ENCODE peak calls at places on chromosomes 4 and X, in eight cellular contexts. F is CD4-positive, alpha-beta T cell; Y is small intestine; E is BE2C; K is CD4-positive, alpha-beta memory T cell; P is lower lobe of right lung; M is CD8-positive, alpha-beta memory T cell; R is breast epithelium. U is an unnamed sample. For H3K9me3, the result is how much of the 10 kb centered on the place peaks cover.

GRCh38 chr4:99330648-99331047 is 9.4 kb upstream of the ADH1B start:
- DNase-seq in F (no peak), Y (no peak), E (no peak), K (no peak), P (no peak), M (no peak), R (no peak), U (no peak)

GRCh38 chr4:90727938-90728337 is 600.7 kb downstream of the CCSER1 start:
- DNase-seq in F (no peak), Y (no peak), E (no peak), K (no peak), P (no peak), M (no peak), R (no peak), U (no peak)

GRCh38 chr4:75800972-75801371 is 76.6 kb downstream of the USO1 start:
- DNase-seq in F (no peak), Y (no peak), E (no peak), K (no peak), P (no peak), M (no peak), R (no peak), U (no peak)

GRCh38 chrX:77628294-77629025 is 157.6 kb downstream of the ATRX start:
- DNase-seq in F (no peak), Y (peak), E (no peak), K (peak), P (no peak), M (no peak), R (no peak), U (no peak)

GRCh38 chr4:7824218-7824617 is 115.4 kb downstream of the AFAP1 start:
- DNase-seq in F (no peak), Y (no peak), E (no peak), K (no peak), P (no peak), M (no peak), R (no peak), U (no peak)

GRCh38 chr4:53908661-53909078 is 155.7 kb downstream of the CHIC2 start:
- DNase-seq in F (no peak), Y (peak), E (peak), K (peak), P (no peak), M (no peak), R (no peak), U (no peak)

GRCh38 chrX:2261838-2262678 is 238.7 kb downstream of the DHRSX start:
- DNase-seq in F (no peak), Y (no peak), E (no peak), K (no peak), P (no peak), M (no peak), R (peak), U (no peak)

GRCh38 chr4:182189107-182189878 is 53.9 kb upstream of the TENM3 start:
- DNase-seq in F (no peak), Y (no peak), E (peak), K (no peak), P (no peak), M (no peak), R (no peak), U (no peak)

GRCh38 chr4:41432889-41433288 is 105.1 kb upstream of the LIMCH1 start:
- DNase-seq in F (no peak), Y (no peak), E (no peak), K (no peak), P (no peak), M (no peak), R (no peak), U (no peak)
- H3K9me3 ChIP-seq in F (under half), Y (under half), E (under half), K (under half), P (under half), M (under half), R (under half), U (under half)

GRCh38 chrX:153725832-153726285 is 1.2 kb downstream of the ABCD1 start:
- DNase-seq in F (no peak), Y (no peak), E (no peak), K (no peak), P (no peak), M (no peak), R (no peak), U (no peak)

GRCh38 chrX:153725039-153725831 is 579 bp downstream of the ABCD1 start:
- DNase-seq in F (no peak), Y (no peak), E (no peak), K (no peak), P (no peak), M (no peak), R (no peak), U (no peak)

GRCh38 chrX:153728095-153728494 is 3.4 kb downstream of the ABCD1 start:
- DNase-seq in F (no peak), Y (no peak), E (no peak), K (no peak), P (no peak), M (no peak), R (no peak), U (no peak)

GRCh38 chrX:153727108-153727931 is 2.7 kb downstream of the ABCD1 start:
- DNase-seq in F (no peak), Y (peak), E (no peak), K (no peak), P (peak), M (no peak), R (no peak), U (no peak)

DNA sequence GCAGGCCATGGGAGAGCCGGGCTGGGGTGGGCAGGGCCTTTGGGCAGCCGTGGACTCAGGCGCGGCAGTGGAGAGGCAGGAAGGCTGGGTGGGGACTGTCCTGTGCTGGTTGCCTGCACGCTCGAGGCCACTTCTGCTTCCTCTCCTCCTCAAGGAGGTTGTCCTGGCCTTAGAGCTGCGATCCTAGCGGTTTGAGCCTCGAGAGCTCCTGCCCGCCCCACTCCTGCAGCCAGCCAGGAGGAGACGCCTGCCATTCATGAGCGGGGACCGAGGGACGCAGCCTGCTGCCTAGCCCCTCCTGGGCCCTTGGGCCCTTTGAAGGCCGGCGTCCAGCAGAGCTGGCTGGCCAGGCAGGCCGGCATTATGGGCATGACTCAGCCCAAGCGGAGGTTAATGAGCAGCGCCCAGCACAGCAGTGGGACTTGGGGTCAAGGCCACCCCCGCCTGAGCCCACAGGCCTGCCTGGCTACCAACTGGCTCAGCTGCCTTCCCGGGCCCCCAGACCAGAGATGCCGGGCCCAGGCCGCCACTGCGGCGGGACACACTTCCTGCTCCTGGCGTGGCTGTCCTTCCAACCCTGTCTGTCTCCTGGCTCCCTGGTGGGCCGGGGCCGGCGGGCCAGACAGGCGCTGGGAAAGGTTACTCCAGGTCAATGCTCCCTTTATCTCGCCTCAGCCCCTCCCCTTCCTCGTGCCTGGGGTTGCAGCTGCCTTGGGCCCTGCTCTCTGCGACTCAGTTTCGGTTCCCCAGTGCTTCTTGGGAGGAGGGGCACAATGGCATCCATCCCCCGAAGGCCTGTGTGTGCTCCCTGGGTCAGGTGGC is 1.8 kb downstream of the ABCD1 start:
- DNase-seq in F (no peak), Y (peak), E (peak), K (peak), P (peak), M (peak), R (no peak), U (peak)
- H3K9me3 ChIP-seq in F (under half), Y (under half), E (under half), K (under half), P (under half), M (under half), R (under half), U (under half)

DNA sequence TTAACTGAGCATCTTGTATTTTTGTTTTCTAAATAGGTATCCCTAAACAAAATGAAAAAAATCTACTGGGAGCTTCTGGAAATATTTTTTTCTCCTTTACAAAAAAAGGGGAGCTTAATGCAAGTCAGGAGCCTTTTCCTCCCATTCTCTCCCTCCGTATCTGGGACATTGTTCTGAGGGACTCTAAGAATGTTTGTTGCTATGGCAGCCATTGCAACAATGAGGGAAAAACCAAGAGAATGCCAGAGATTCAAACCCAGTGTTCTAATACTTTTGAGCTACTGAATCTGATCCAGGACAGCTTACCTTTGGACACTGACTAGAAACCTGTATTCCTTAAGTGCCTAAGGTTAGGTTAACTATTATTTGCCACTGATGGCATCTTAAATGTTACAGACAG is 485.7 kb upstream of the HS3ST1 start:
- DNase-seq in F (no peak), Y (no peak), E (no peak), K (no peak), P (no peak), M (no peak), R (no peak), U (no peak)
- H3K9me3 ChIP-seq in F (under half), Y (under half), E (under half), K (under half), P (under half), M (under half), R (under half), U (under half)

DNA sequence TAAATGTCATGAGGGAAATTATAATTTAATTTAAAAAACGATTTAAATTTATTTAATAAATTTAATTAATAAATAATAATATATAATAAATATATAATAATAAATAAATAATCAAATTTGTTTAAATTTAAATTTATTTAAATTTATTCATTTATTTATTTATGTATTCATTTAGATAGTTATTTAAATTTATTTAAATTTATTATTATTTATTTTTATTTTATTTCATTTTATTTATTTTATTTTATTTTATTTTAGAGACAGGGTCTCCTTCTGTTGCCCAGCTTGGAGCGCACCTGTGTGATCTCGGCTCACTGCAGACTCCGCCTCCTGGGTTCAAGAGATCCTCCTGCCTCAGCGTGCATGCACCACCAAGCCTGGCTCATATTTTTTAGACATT is 18.4 kb upstream of the PPP2R3B start:
- DNase-seq in F (no peak), Y (no peak), E (no peak), K (no peak), P (no peak), M (no peak), R (no peak), U (no peak)
- H3K9me3 ChIP-seq in F (under half), Y (under half), E (under half), K (under half), P (under half), M (under half), R (under half), U (under half)

GRCh38 chrX:40424259-40424658 is 156.5 kb upstream of the ATP6AP2 start:
- DNase-seq in F (no peak), Y (no peak), E (no peak), K (no peak), P (no peak), M (no peak), R (no peak), U (no peak)
- H3K9me3 ChIP-seq in F (under half), Y (under half), E (under half), K (under half), P (under half), M (under half), R (under half), U (under half)

GRCh38 chr4:49036528-49036927 is 50.5 kb downstream of the CWH43 start:
- DNase-seq in F (no peak), Y (no peak), E (no peak), K (no peak), P (no peak), M (no peak), R (no peak), U (no peak)
- H3K9me3 ChIP-seq in F (under half), Y (under half), E (under half), K (under half), P (under half), M (under half), R (under half), U (under half)

DNA sequence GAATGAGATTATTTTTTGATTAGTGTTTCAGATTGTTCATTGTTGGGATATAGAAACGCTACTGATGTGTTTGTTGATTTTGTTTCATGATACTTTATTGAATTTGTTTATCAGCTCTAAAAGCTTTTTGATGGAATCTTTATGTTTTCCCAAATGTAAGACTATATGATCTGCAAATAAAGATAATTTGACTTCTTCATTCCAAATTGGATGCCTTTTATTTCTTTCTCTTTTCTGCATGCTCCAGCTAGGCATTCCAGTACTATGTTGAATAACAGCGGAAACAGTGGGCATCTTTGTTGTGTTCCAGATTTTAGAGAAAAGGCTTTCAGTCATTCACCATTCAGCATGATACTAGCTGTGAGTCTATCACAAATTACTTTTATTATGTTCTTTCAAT is 21.8 kb downstream of the SPANXN4 start:
- DNase-seq in F (no peak), Y (no peak), E (no peak), K (no peak), P (no peak), M (no peak), R (no peak), U (no peak)
- H3K9me3 ChIP-seq in F (under half), Y (under half), E (under half), K (under half), P (under half), M (under half), R (under half), U (under half)

GRCh38 chrX:1035206-1035605 is 177.2 kb downstream of the CRLF2 start:
- DNase-seq in F (no peak), Y (no peak), E (no peak), K (no peak), P (no peak), M (no peak), R (no peak), U (no peak)

GRCh38 chrX:1029494-1029893 is 183.0 kb downstream of the CRLF2 start:
- DNase-seq in F (no peak), Y (no peak), E (no peak), K (no peak), P (no peak), M (no peak), R (no peak), U (no peak)

GRCh38 chrX:1031521-1032430 is 180.7 kb downstream of the CRLF2 start:
- DNase-seq in F (no peak), Y (no peak), E (no peak), K (no peak), P (no peak), M (no peak), R (no peak), U (no peak)

GRCh38 chrX:1034717-1035116 is 177.7 kb downstream of the CRLF2 start:
- DNase-seq in F (no peak), Y (no peak), E (no peak), K (no peak), P (no peak), M (no peak), R (no peak), U (no peak)
- H3K9me3 ChIP-seq in F (under half), Y (under half), E (under half), K (under half), P (under half), M (under half), R (under half), U (under half)

GRCh38 chr4:22492987-22493386 is 22.9 kb downstream of the ADGRA3 start:
- DNase-seq in F (no peak), Y (no peak), E (no peak), K (no peak), P (no peak), M (no peak), R (no peak), U (no peak)

GRCh38 chr4:22493523-22493922 is 22.3 kb downstream of the ADGRA3 start:
- DNase-seq in F (no peak), Y (no peak), E (no peak), K (no peak), P (no peak), M (no peak), R (no peak), U (no peak)

GRCh38 chr4:22500128-22500611 is 15.7 kb downstream of the ADGRA3 start:
- DNase-seq in F (no peak), Y (peak), E (no peak), K (no peak), P (no peak), M (no peak), R (no peak), U (no peak)

GRCh38 chr4:22498866-22499265 is 17.0 kb downstream of the ADGRA3 start:
- DNase-seq in F (no peak), Y (no peak), E (no peak), K (no peak), P (no peak), M (no peak), R (no peak), U (no peak)

GRCh38 chr4:22496165-22496813 is 19.6 kb downstream of the ADGRA3 start:
- DNase-seq in F (no peak), Y (no peak), E (no peak), K (no peak), P (no peak), M (no peak), R (no peak), U (no peak)
- H3K9me3 ChIP-seq in F (under half), Y (under half), E (under half), K (under half), P (under half), M (under half), R (under half), U (under half)

GRCh38 chr4:149248191-149248590 is 567.5 kb downstream of the IQCM start:
- DNase-seq in F (no peak), Y (no peak), E (no peak), K (no peak), P (no peak), M (no peak), R (no peak), U (no peak)
- H3K9me3 ChIP-seq in F (under half), Y (under half), E (under half), K (under half), P (under half), M (under half), R (under half), U (under half)

U was measured in T-helper 17 cell.